ENCODE peak calls at places on chromosomes 13 and 19, in six cellular contexts. Z is tibial artery, U is uterus, R is transverse colon, C is tibial nerve, W is heart left ventricle. Q is an unnamed sample. For H3K4me1, the result is how much of the 10 kb centered on the place peaks cover.

GRCh38 chr13:104460553-104460952 is 1394.3 kb upstream of the SLC10A2 start:
- DNase-seq in Z (no peak), U (no peak), R (no peak), C (no peak), W (no peak), Q (no peak)

GRCh38 chr19:6354098-6354674 is 7.1 kb upstream of the CLPP start:
- DNase-seq in Z (no peak), U (no peak), R (no peak), C (no peak), W (no peak), Q (peak)

GRCh38 chr19:632228-633067 is 889 bp downstream of the POLRMT start:
- DNase-seq in Z (no peak), U (no peak), R (peak), C (peak), W (no peak), Q (peak)

GRCh38 chr13:44815507-44816074 is 173.7 kb downstream of the NUFIP1 start:
- DNase-seq in Z (no peak), U (peak), R (no peak), C (peak), W (no peak), Q (peak)

GRCh38 chr13:112143046-112143752 is 76.2 kb downstream of the SOX1 start:
- DNase-seq in Z (peak), U (no peak), R (no peak), C (no peak), W (no peak), Q (no peak)

GRCh38 chr19:32404939-32405430 is 585 bp upstream of the DPY19L3 start:
- DNase-seq in Z (peak), U (peak), R (peak), C (peak), W (peak), Q (peak)

GRCh38 chr19:42051166-42052115 is 18.6 kb downstream of the GRIK5 start:
- DNase-seq in Z (no peak), U (no peak), R (no peak), C (no peak), W (no peak), Q (no peak)

GRCh38 chr13:106534844-106535551 is 464 bp downstream of the EFNB2 start:
- DNase-seq in Z (no peak), U (peak), R (no peak), C (no peak), W (no peak), Q (peak)

GRCh38 chr19:46630806-46631205 is 5.2 kb downstream of the GNG8 start:
- DNase-seq in Z (no peak), U (no peak), R (no peak), C (no peak), W (peak), Q (no peak)

GRCh38 chr19:40510526-40511115 is 43.8 kb downstream of the SPTBN4 start:
- DNase-seq in Z (no peak), U (no peak), R (no peak), C (no peak), W (no peak), Q (no peak)

GRCh38 chr13:51303882-51304281 is 35.6 kb upstream of the SERPINE3 start:
- DNase-seq in Z (no peak), U (no peak), R (no peak), C (no peak), W (no peak), Q (no peak)

GRCh38 chr13:45717324-45717723 is 15.2 kb downstream of the CBY2 start:
- DNase-seq in Z (no peak), U (no peak), R (no peak), C (no peak), W (no peak), Q (no peak)

GRCh38 chr13:65597839-65598818 is 1632.0 kb downstream of the PCDH9 start:
- DNase-seq in Z (no peak), U (no peak), R (no peak), C (no peak), W (no peak), Q (no peak)

GRCh38 chr19:41298327-41298964 is 11.5 kb upstream of the CCDC97 start:
- DNase-seq in Z (peak), U (peak), R (peak), C (peak), W (peak), Q (peak)

GRCh38 chr19:48696353-48697010 is 711 bp downstream of the FUT2 start:
- DNase-seq in Z (no peak), U (no peak), R (peak), C (no peak), W (no peak), Q (no peak)

GRCh38 chr19:48629599-48630288 is 7.4 kb downstream of the DBP start:
- DNase-seq in Z (peak), U (peak), R (peak), C (no peak), W (peak), Q (peak)

GRCh38 chr13:99496322-99497142 is 4.7 kb upstream of the TM9SF2 start:
- DNase-seq in Z (peak), U (peak), R (peak), C (peak), W (peak), Q (peak)

GRCh38 chr19:29596885-29597525 is 9.1 kb upstream of the POP4 start:
- DNase-seq in Z (no peak), U (no peak), R (no peak), C (no peak), W (no peak), Q (peak)

GRCh38 chr13:53005631-53006030 is 23.0 kb upstream of the OLFM4 start:
- DNase-seq in Z (no peak), U (no peak), R (no peak), C (no peak), W (no peak), Q (no peak)

GRCh38 chr19:34120846-34121639 is 51.3 kb upstream of the LSM14A start:
- DNase-seq in Z (no peak), U (no peak), R (no peak), C (peak), W (no peak), Q (peak)

GRCh38 chr19:16118489-16119033 is 6.9 kb downstream of the RAB8A start:
- DNase-seq in Z (peak), U (no peak), R (peak), C (no peak), W (peak), Q (no peak)

GRCh38 chr19:16115309-16116039 is 3.8 kb downstream of the RAB8A start:
- DNase-seq in Z (no peak), U (no peak), R (peak), C (no peak), W (no peak), Q (no peak)

GRCh38 chr19:16116067-16116466 is 4.4 kb downstream of the RAB8A start:
- DNase-seq in Z (no peak), U (no peak), R (no peak), C (no peak), W (no peak), Q (no peak)

GRCh38 chr19:16121141-16121540 is 9.5 kb downstream of the RAB8A start:
- DNase-seq in Z (no peak), U (no peak), R (no peak), C (no peak), W (no peak), Q (no peak)

GRCh38 chr19:16117594-16118033 is 5.9 kb downstream of the RAB8A start:
- DNase-seq in Z (no peak), U (no peak), R (peak), C (no peak), W (no peak), Q (no peak)
- H3K4me1 ChIP-seq in Z (under half), U (under half), R (under half), C (under half), W (under half), Q (under half)

GRCh38 chr19:11446652-11447301 is 11.3 kb downstream of the PRKCSH start:
- DNase-seq in Z (no peak), U (peak), R (peak), C (peak), W (peak), Q (peak)

GRCh38 chr19:11445141-11445540 is 9.7 kb downstream of the PRKCSH start:
- DNase-seq in Z (no peak), U (no peak), R (no peak), C (no peak), W (no peak), Q (no peak)

GRCh38 chr19:11446271-11446651 is 10.8 kb downstream of the PRKCSH start:
- DNase-seq in Z (no peak), U (no peak), R (no peak), C (no peak), W (no peak), Q (no peak)

GRCh38 chr19:11447347-11448262 is 12.2 kb downstream of the PRKCSH start:
- DNase-seq in Z (no peak), U (no peak), R (no peak), C (no peak), W (no peak), Q (no peak)

DNA sequence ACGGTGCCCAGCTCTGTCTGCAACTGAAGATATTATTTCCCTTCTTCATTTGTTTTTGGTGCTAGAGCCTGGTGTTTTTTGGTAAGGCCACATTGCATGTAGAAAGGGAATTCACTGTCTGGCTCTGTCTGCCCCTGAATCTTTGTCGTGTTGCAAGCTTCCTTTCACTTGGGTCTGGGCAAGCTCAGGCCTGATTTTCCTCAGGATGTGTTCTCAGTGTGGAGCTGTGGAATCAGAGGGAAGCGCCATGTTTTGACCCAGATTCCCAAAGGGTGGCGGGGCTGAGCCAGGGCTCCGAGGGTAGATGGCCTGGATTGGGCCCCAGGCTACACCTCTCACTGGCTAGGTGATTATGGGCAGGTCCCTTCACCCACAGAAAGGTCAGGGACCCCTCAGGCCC is 8.6 kb downstream of the PRKCSH start:
- DNase-seq in Z (no peak), U (no peak), R (no peak), C (no peak), W (no peak), Q (no peak)
- H3K27ac ChIP-seq in Z (no peak), U (no peak), R (no peak), C (no peak), W (no peak), Q (no peak)

DNA sequence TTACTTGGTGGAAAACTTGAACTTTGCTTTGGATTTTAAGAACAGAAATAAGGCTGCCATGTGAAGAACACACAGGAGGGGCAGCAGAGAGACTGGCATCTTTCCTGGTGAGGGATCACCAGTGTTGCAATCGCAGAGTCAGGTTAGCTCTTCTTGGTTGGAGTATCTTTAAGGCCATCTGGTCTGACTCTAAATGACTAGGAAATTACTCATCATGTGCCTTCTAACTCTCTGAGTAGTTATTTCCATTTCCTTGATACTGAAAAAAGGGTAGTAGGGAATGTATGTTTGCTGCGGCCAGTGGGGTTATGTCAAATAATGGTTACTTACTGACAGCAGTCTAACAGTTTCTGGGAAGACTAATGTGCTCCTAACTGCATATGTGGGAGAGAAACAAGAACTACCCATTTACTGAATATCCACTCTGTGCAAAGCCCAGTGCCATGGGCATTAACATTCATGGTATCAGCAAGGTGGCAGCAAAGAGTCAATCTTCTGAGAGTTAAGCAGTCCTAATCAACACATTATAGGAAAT is 122.1 kb downstream of the COG6 start:
- DNase-seq in Z (no peak), U (no peak), R (no peak), C (no peak), W (no peak), Q (no peak)
- TF ChIP-seq CTCF in Z (no peak), U (peak), R (peak), C (peak), W (peak), Q (peak)

DNA sequence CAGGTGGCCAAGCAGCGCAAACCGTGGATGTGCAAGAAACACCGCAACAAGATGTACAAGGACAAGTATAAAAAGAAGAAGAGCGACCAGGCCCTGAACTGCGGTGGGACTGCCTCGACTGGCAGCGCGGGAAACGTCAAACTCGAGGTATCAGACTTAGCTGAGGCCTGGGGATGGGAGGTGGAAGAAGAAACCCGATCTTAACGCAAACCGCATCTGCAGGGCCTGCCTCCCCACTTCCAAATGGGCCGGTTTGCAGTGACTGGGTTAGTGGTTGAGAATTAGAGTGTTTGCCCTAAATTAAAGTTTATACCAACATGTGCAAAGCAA is 754 bp downstream of the RFXAP start:
- DNase-seq in Z (no peak), U (no peak), R (no peak), C (no peak), W (no peak), Q (peak)
- H3K4me1 ChIP-seq in Z (under half), U (under half), R (under half), C (under half), W (under half), Q (under half)

DNA sequence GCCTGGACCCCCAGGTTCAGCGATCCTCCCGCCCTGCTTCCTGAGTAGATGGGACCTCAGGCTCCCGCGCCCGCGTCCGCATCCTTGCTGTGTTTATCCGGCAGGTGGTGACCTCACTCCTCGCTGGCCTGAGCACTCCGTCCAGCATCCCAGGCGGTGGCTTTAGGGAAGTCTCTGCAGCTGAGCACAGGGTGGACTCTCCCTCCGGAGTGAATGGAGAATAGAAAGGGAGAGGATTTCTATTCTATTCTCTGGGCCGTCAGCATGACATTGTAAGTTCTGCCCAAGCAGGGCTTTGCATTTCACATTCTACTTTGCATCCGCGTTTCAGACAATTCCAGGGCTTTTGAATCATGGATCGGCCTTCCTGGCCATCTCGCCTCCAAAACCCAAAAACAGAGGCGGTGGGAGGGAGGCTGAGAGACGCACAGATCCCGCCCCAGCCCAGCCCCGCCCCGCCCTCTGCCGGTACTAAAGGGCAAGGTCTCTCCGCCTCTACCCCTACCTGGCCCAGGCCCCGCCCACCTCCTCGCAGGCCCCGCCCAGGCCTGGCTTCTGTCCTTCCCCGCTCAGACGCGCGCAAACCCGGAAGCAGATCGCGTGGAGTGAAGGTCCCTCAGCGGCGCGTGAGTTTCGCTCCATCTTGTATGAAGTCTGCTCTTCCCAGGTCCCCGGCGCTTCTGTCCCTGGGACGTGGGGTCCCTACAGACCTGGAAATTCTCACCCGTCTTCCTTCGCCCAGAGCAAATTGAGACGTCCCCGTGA is at the start of gene ZNF525:
- DNase-seq in Z (peak), U (peak), R (peak), C (peak), W (peak), Q (peak)
- H3K27ac ChIP-seq in Z (peak), U (peak), R (peak), C (peak), W (no peak), Q (peak)

DNA sequence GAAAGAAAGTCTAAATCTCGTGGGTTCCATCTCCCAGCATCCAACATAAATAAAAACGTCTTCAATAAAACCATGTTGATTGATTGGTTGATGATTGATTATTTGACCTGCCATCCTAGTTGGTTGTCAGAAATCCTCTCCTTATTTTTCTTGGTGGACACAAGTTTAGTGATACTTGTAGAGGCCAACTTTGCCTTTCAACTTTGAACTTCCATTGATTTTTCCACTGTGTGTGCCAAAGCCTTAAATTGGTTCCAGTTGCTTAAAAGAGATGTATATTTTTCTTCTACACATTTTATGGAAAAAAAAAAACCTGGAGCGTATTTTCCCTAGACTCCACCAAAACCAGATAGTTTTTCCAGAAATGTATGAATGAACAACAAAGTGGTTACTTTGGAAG is 85.0 kb downstream of the MBNL2 start:
- DNase-seq in Z (no peak), U (no peak), R (no peak), C (no peak), W (no peak), Q (no peak)
- TF ChIP-seq CTCF in Z (no peak), U (no peak), R (no peak), C (no peak), W (no peak), Q (no peak)

DNA sequence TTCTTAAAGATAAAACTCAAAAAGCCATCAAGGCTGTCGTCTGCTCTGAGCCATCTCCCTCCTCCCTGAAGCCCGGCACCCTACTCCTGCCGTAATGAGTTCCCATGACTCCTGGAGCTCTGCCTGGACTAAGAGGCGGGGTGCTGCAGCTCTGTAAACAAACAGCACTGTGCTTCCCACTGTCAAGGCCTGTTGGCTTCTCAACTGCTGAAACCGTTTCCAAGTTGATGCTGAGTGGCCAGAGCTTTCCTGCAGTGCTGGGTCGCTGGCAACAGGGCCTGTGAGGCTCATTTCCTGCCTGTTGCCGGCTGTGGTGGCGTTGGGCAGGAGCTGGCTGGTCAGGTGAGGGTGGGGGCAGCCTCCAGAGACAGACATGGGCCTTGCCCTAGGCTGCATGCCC is 26.7 kb upstream of the ISYNA1 start:
- DNase-seq in Z (peak), U (peak), R (peak), C (peak), W (peak), Q (no peak)
- H3K4me1 ChIP-seq in Z (half or more), U (under half), R (half or more), C (under half), W (half or more), Q (under half)

GRCh38 chr19:58407658-58408151 is 744 bp upstream of the ZNF584 start:
- DNase-seq in Z (peak), U (no peak), R (no peak), C (no peak), W (no peak), Q (no peak)
- H3K27ac ChIP-seq in Z (peak), U (peak), R (peak), C (peak), W (peak), Q (peak)

GRCh38 chr19:10554760-10555612 is 10.8 kb downstream of the KRI1 start:
- DNase-seq in Z (no peak), U (no peak), R (no peak), C (no peak), W (no peak), Q (no peak)
- TF ChIP-seq CTCF in Z (no peak), U (no peak), R (no peak), C (no peak), W (no peak), Q (no peak)

Q was measured in cardiac muscle cell.